ENCODE peak calls at places on chromosomes 4 and X, in seven cellular contexts. U, K, Z, W, O, V and S are unnamed samples.

GRCh38 chr4:78829296-78829695 is 53.1 kb downstream of the BMP2K start:
- DNase-seq in K (peak), O (no peak), Z (no peak), W (no peak), V (no peak), U (no peak), S (no peak)

GRCh38 chr4:185358514-185359433 is 37.0 kb downstream of the LRP2BP start:
- DNase-seq in O (no peak), W (no peak), U (no peak), Z (no peak), V (no peak), K (peak), S (no peak)

GRCh38 chr4:40514409-40515025 is 115.1 kb downstream of the RBM47 start:
- DNase-seq in U (no peak), Z (no peak), W (peak), O (peak), V (no peak), K (no peak), S (peak)

GRCh38 chr4:153081693-153082092 is 122.5 kb upstream of the TRIM2 start:
- DNase-seq in U (no peak), W (no peak), K (no peak), V (no peak), O (no peak), Z (no peak), S (no peak)

GRCh38 chr4:147682755-147683154 is 1.2 kb downstream of the PRMT9 start:
- DNase-seq in U (no peak), Z (peak), V (no peak), K (peak), O (no peak), W (no peak), S (no peak)

GRCh38 chrX:133414399-133415275 is 652 bp downstream of the GPC4 start:
- DNase-seq in W (peak), O (no peak), Z (peak), V (peak), U (no peak), K (peak), S (peak)

GRCh38 chrX:112536544-112536943 is 143.2 kb downstream of the LHFPL1 start:
- DNase-seq in V (peak), K (no peak), W (no peak), Z (no peak), O (no peak), U (no peak), S (no peak)

GRCh38 chr4:2469192-2469984 is 482 bp downstream of the RNF4 start:
- DNase-seq in O (peak), U (no peak), V (peak), W (peak), Z (peak), K (peak), S (peak)

GRCh38 chrX:40864972-40865371 is 129.6 kb upstream of the MED14 start:
- DNase-seq in W (no peak), O (no peak), U (no peak), V (no peak), K (peak), Z (no peak), S (no peak)

GRCh38 chr4:150012851-150013360 is 65.3 kb upstream of the DCLK2 start:
- DNase-seq in U (no peak), O (no peak), V (no peak), K (peak), Z (no peak), W (no peak), S (no peak)

GRCh38 chr4:177393236-177393635 is 49.0 kb downstream of the AGA start:
- DNase-seq in O (no peak), K (no peak), U (no peak), W (no peak), V (no peak), Z (no peak), S (no peak)

DNA sequence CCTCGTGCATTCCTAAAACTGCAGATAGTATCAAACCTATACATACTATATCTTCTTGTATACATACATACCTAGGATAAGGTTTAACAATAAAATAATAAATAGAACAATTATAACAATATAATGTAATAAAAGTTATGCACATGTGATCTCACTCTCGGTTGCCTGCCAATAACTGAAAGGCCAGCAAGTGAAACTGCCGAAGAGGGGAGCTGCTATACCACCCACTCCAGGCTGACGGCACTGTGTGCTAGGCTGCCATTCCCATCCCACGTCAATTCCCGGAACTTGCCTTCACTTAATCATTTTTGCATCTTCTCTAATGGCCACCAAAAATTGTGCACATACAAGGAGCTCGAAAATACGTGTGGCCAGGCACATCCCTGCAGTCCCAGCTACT is 451.1 kb upstream of the FAT1 start:
- DNase-seq in Z (no peak), V (no peak), W (no peak), K (no peak), U (no peak), O (no peak), S (no peak)
- H3K27ac ChIP-seq in Z (no peak), V (no peak), W (no peak), K (no peak), U (no peak), O (no peak), S (no peak)

GRCh38 chr4:64564126-64564525 is 154.9 kb upstream of the TECRL start:
- DNase-seq in V (no peak), O (no peak), K (peak), Z (no peak), W (no peak), U (no peak), S (no peak)
- H3K4me2 ChIP-seq in V (no peak), O (no peak), K (no peak), Z (peak), W (no peak), U (no peak), S (no peak)

DNA sequence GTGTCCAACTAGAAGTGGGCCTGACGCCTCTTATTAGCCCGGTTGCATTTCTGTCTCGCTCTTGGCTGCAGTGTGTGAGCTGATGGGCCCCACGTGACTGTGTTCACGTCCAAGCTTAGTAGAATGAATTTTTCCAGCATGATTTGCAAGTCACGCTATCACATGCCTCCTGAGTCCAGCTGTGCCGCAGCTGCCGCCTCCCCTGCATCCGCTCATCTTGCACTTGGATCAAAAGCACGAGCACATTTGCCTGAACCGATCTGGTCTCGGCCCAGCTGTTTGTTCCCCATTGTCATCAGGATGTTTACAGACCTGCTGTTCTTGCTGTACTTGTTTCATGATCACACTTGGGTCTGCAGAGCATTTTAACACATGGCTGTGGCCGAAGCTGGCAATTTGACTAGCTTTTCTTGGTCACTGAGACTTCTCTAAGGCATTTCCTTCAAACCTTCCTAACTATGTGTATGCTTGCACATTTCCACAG is 126.5 kb downstream of the KIT start:
- DNase-seq in O (no peak), Z (no peak), U (no peak), K (peak), V (no peak), W (no peak), S (peak)
- TF ChIP-seq EZH2phosphoT487 in O (no peak), Z (no peak), U (no peak), K (no peak), V (no peak), W (no peak), S (no peak)

GRCh38 chr4:7237863-7238262 is 45.5 kb downstream of the SORCS2 start:
- DNase-seq in Z (no peak), W (no peak), V (no peak), U (no peak), O (no peak), K (peak), S (no peak)
- H3K27ac ChIP-seq in Z (no peak), W (no peak), V (no peak), U (no peak), O (no peak), K (peak), S (peak)

DNA sequence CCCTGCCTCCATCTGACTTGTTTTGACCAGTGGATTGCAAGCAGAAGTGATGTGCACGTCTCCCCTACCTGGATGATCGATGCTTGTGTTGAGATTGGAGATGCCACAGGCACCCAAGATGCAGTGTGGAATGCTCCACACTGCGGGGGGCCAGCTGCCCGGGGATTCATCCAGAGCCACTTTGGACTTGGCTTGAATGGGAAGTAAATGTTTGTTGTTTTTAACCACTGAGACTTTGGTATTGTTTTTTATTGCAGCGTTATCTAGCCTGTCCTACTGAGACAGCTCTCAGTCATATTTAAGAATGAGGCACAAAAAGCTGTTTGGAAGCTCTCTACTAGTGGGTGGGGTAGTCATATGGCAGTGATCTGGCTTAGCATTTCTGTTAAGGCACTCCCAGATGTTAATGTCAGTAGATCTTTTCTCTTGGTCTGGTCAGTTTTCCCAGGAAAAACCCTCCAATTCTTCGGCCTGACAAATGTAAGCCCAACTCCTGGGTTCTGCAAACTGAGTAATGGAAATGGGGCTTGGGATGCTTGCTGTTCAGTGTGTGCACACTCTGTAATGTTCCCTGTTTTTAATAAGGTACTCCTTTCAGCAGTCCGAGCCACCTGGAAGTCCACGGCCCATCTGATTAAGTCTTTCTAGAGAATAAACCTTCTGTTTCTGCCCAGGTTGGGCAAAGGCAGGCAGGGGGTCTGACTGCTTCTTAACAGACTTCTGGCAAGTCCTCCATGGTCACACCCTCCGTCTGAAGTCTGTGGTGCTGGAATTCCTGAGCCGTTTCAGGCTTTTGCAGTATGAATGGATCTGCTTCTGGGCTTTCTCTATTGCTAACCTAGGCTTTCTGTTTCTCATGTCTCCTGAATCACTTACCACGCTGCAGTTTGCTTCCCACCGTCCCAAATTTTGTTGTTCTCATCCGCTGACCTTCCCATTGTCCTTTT is 74.8 kb downstream of the WWC2 start:
- DNase-seq in V (peak), K (peak), W (no peak), O (no peak), U (no peak), Z (no peak), S (no peak)
- H3K4me2 ChIP-seq in V (peak), K (peak), W (no peak), O (no peak), U (no peak), Z (no peak), S (no peak)

DNA sequence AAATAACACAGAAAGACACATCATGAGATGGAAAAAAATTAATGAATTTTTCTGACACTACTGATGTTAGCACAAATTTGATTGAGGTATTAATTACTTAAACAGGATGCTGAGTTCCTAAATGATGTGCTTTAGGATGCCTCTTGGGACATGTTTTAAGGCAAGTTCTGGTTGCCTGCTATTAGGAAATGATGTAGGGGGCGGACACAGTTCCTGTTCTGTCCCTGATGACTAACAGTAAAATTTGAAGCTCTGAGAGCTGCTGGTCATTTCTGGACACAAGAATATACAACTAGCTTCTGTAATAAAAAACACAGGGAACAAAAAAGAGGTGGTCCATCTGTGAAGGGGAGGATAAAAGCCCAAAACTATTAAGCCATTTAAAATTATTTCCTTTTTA is 163.2 kb upstream of the ETNPPL start:
- DNase-seq in V (no peak), K (peak), U (no peak), O (no peak), Z (no peak), W (no peak), S (no peak)
- TF ChIP-seq EZH2phosphoT487 in V (no peak), K (no peak), U (no peak), O (no peak), Z (no peak), W (no peak), S (no peak)

DNA sequence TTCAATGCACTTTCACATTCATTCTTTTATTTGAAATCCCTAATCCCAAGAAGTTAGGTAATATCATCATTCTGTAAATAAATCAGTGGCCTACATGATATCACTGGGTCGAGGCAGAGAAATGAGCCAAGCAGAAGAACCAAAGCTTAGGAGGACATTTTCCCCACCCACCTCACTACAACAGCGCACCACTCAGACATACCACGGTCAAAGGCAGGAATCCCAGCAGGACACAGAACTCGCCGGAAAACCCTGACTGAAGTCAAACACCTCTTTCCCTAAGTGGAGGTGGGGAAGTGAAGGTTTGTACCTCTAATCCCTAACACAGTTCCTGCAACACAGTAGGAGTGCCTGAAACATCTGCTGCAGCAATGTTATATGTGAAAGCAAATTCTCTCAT is 21.5 kb downstream of the RELL1 start:
- DNase-seq in V (no peak), K (no peak), U (no peak), O (no peak), W (no peak), Z (no peak), S (no peak)
- H3K27ac ChIP-seq in V (no peak), K (no peak), U (no peak), O (no peak), W (no peak), Z (no peak), S (peak)

DNA sequence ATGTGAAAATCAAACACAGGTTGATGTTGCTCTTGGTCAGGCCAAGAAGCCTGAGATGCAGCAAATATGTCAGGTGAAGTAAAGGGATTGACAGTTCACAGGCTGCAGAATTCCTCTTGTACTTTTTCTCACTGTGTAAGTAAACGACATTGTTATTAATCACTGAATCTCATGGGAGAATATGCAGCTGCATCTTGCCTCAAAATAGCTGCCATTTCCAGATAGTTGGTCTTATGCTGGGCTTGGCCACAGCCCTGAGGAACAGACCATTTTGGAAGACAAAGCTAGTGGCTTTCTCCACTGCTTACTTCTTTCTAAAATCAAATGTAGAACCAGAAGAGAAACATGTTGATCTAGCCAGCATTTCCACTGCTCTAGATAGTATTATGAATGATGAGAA is 403.4 kb upstream of the NR3C2 start:
- DNase-seq in O (no peak), W (no peak), K (no peak), Z (no peak), V (no peak), U (no peak), S (no peak)
- H3K4me2 ChIP-seq in O (no peak), W (no peak), K (no peak), Z (no peak), V (no peak), U (no peak), S (no peak)

GRCh38 chr4:963276-964225 is 9.8 kb downstream of the DGKQ start:
- DNase-seq in V (no peak), O (no peak), K (no peak), U (no peak), Z (no peak), W (no peak), S (no peak)

GRCh38 chr4:960736-961650 is 12.4 kb downstream of the DGKQ start:
- DNase-seq in U (no peak), W (no peak), V (no peak), K (no peak), Z (peak), O (no peak), S (no peak)

GRCh38 chr4:964346-965025 is 8.9 kb downstream of the DGKQ start:
- DNase-seq in W (no peak), O (no peak), V (no peak), K (no peak), Z (no peak), U (no peak), S (no peak)

GRCh38 chr4:961651-962230 is 11.6 kb downstream of the DGKQ start:
- DNase-seq in K (no peak), Z (no peak), O (no peak), V (no peak), U (no peak), W (no peak), S (no peak)

GRCh38 chr4:962231-963208 is 10.8 kb downstream of the DGKQ start:
- DNase-seq in U (no peak), V (no peak), K (no peak), O (peak), Z (no peak), W (no peak), S (no peak)
- TF ChIP-seq EZH2phosphoT487 in U (no peak), V (no peak), K (no peak), O (no peak), Z (no peak), W (no peak), S (no peak)